ENCODE peak calls at places on chromosomes 12 and 14, in nine cellular contexts. J is lower lobe of right lung; X is adipocyte; M is fibroblast of mammary gland; Y is IMR-90; Z is CD8-positive, alpha-beta memory T cell; F is neuronal stem cell; Q is endothelial cell of umbilical vein; A is MM.1S. D is an unnamed sample.

GRCh38 chr12:132511516-132512196 is 21.7 kb downstream of the FBRSL1 start:
- DNase-seq in J (no peak), X (no peak), M (no peak), Y (no peak), Z (no peak), F (no peak), Q (no peak), A (no peak), D (no peak)

GRCh38 chr14:92726135-92726932 is 22.1 kb downstream of the LGMN start:
- DNase-seq in J (peak), X (peak), M (peak), Y (peak), Z (peak), F (no peak), Q (peak), A (no peak), D (no peak)

GRCh38 chr12:104136577-104136976 is 1.4 kb downstream of the NFYB start:
- DNase-seq in J (no peak), X (peak), M (peak), Y (peak), Z (no peak), F (no peak), Q (peak), A (no peak), D (no peak)

GRCh38 chr14:75069811-75070145 is 337 bp downstream of the ZC2HC1C start:
- DNase-seq in J (no peak), X (no peak), M (no peak), Y (no peak), Z (no peak), F (no peak), Q (no peak), A (peak), D (no peak)

GRCh38 chr12:94707892-94708291 is 57.5 kb upstream of the TMCC3 start:
- DNase-seq in J (no peak), X (no peak), M (peak), Y (peak), Z (no peak), F (no peak), Q (peak), A (no peak), D (no peak)

GRCh38 chr14:100670017-100670974 is 56.4 kb upstream of the DLK1 start:
- DNase-seq in J (no peak), X (no peak), M (no peak), Y (no peak), Z (no peak), F (no peak), Q (no peak), A (no peak), D (no peak)

GRCh38 chr12:45831590-45831989 is 102.1 kb downstream of the ARID2 start:
- DNase-seq in J (no peak), X (no peak), M (no peak), Y (no peak), Z (no peak), F (no peak), Q (no peak), A (no peak), D (no peak)

GRCh38 chr12:76024942-76025600 is 6.5 kb downstream of the PHLDA1 start:
- DNase-seq in J (no peak), X (peak), M (peak), Y (peak), Z (no peak), F (no peak), Q (peak), A (no peak), D (no peak)

GRCh38 chr14:22598099-22598895 is at the start of gene ABHD4:
- DNase-seq in J (peak), X (peak), M (peak), Y (peak), Z (peak), F (peak), Q (peak), A (peak), D (no peak)

GRCh38 chr12:108691995-108692808 is 39.1 kb downstream of the CORO1C start:
- DNase-seq in J (peak), X (peak), M (no peak), Y (peak), Z (no peak), F (no peak), Q (peak), A (peak), D (peak)

GRCh38 chr12:108690191-108690518 is 41.2 kb downstream of the CORO1C start:
- DNase-seq in J (no peak), X (no peak), M (no peak), Y (no peak), Z (no peak), F (no peak), Q (no peak), A (no peak), D (no peak)

GRCh38 chr12:108690799-108691153 is 40.5 kb downstream of the CORO1C start:
- DNase-seq in J (no peak), X (no peak), M (no peak), Y (no peak), Z (no peak), F (no peak), Q (no peak), A (no peak), D (no peak)

GRCh38 chr12:108693186-108693585 is 38.1 kb downstream of the CORO1C start:
- DNase-seq in J (no peak), X (no peak), M (no peak), Y (no peak), Z (no peak), F (no peak), Q (no peak), A (no peak), D (no peak)

GRCh38 chr12:108691154-108691994 is 39.9 kb downstream of the CORO1C start:
- DNase-seq in J (peak), X (peak), M (peak), Y (peak), Z (peak), F (peak), Q (peak), A (peak), D (peak)
- H3K4me3 ChIP-seq in J (peak), X (peak), M (peak), Y (peak), Z (peak), F (no peak), Q (no peak), A (peak), D (peak)

DNA sequence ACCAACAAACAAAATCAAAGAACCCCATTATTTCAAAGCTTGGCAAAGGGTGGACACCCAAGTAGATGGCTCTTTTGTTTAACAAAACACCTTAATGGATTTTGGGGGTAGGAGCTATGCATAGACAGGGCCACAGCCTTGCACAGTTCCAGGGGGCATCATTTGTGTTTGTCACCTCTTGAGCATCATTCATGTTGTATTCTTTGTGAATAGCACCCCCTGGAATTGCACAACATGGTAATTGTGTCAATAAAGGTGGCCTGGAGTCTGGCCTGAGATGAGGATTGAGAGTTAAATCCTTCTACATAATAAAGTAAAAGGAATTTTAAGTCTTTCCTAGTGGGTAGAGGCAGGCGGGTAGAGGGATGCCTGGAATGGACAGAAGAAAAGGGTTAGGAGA is 3.3 kb upstream of the FRS2 start:
- DNase-seq in J (no peak), X (no peak), M (no peak), Y (no peak), Z (no peak), F (no peak), Q (no peak), A (no peak), D (no peak)
- H3K4me3 ChIP-seq in J (no peak), X (no peak), M (no peak), Y (no peak), Z (no peak), F (no peak), Q (no peak), A (no peak), D (no peak)

GRCh38 chr12:110585231-110585799 is 2.2 kb upstream of the PPTC7 start:
- DNase-seq in J (no peak), X (peak), M (peak), Y (peak), Z (no peak), F (no peak), Q (peak), A (no peak), D (peak)
- H3K4me3 ChIP-seq in J (no peak), X (no peak), M (no peak), Y (no peak), Z (peak), F (no peak), Q (no peak), A (no peak), D (peak)

DNA sequence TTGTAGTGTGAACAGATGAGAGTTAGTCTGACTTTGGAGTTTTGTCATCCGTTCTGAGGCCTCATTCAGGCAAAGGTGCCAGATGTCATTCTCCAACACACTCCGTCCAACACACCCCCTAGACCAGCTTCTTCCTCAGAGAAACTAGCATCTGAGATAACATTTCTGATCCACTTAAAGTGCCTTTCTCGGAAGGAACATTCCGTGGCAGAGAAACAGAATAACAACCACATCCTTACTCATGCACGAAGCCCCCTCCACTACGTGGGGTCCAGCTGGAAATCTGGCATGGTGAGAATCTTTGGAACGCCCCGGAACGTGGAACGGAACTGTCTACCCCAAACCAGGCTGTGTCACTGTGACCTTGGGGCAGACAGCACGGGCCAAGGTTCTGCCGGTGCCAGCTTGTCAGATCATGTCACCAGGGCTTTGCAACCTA is 17.0 kb upstream of the BCL7A start:
- DNase-seq in J (peak), X (peak), M (peak), Y (peak), Z (no peak), F (no peak), Q (no peak), A (no peak), D (no peak)
- H3K4me3 ChIP-seq in J (no peak), X (no peak), M (no peak), Y (no peak), Z (no peak), F (no peak), Q (no peak), A (no peak), D (peak)

DNA sequence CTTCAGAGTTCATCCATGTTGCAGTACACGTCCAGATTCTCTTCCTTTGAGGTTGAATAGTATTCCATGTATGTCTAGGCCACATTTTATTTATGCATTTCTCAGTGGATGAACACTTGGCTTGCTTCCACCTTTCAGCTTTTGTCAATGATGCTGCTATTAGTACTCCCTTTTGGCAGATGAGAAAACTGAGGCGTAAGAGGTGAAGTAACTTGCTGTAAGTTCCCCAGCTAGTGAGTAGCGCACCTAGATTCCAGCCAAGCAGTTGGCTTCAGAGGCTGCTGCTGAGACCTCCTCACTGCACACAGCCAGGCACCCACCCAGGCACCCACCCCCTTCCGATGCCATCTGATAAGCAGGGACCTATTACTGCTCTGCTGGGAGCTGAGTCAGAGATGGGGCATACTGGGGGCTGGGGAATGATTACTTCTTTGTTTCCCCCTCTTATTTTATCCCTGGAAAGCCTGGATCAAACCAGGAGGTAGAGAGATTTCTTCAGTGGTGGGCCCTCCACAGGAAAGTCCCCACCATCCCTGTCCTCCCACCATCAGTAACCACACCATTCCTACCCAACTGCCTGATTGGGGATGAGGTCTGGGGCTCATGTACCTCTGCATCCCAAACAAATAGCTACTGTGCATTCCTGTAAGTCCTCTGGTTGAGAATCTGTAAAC is 234.6 kb downstream of the PCNX1 start:
- DNase-seq in J (no peak), X (no peak), M (peak), Y (peak), Z (no peak), F (no peak), Q (no peak), A (no peak), D (no peak)
- H3K4me3 ChIP-seq in J (no peak), X (no peak), M (no peak), Y (no peak), Z (no peak), F (no peak), Q (no peak), A (no peak), D (no peak)

DNA sequence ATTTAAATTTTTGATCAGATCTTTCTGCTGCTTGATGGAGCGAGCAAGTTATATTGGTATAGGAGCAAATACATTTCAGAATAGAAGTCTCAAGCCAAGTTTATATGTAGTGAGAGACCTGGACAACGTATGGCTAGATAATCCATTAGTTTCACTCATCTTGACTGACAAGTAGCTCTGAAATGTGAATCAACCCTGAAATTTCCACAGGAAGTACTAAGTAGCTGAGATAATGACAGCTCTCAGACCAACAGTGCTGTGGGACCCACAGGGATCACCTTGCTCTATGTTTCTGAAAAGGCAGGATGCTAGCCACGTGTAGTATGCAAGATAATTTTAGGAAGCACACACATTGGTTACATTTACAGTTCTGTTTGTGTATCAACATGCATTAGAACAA is 258.6 kb upstream of the FOXN3 start:
- DNase-seq in J (no peak), X (no peak), M (no peak), Y (no peak), Z (no peak), F (no peak), Q (no peak), A (no peak), D (no peak)
- H3K4me3 ChIP-seq in J (no peak), X (no peak), M (no peak), Y (no peak), Z (no peak), F (no peak), Q (no peak), A (no peak), D (no peak)

GRCh38 chr12:64679487-64679983 is 69.2 kb downstream of the RASSF3 start:
- DNase-seq in J (peak), X (peak), M (peak), Y (peak), Z (peak), F (no peak), Q (peak), A (no peak), D (no peak)
- H3K4me3 ChIP-seq in J (no peak), X (peak), M (peak), Y (no peak), Z (peak), F (no peak), Q (peak), A (no peak), D (no peak)

DNA sequence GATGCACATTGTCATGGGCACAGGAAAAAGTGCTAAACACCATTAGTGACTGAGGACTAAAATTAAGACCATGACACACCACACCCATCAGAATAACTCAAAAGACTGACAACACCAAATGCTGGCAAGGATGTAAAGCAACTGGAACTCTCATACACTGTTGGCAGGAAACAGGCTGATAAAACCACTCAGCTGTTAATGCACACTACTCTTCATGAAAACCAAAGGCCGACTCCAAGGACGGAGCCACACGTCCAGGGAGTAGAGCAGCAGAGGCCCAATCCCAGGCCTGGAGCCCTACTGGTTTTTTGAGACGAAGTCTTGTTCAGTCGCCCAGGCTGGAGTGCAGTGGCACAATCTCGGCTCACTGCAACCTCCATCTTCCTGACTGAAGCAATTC is 6.4 kb downstream of the RAD52 start:
- DNase-seq in J (no peak), X (no peak), M (no peak), Y (no peak), Z (no peak), F (no peak), Q (no peak), A (no peak), D (no peak)
- H3K4me3 ChIP-seq in J (no peak), X (no peak), M (no peak), Y (no peak), Z (no peak), F (no peak), Q (no peak), A (no peak), D (no peak)

GRCh38 chr12:113962733-113963132 is 3.4 kb downstream of the RBM19 start:
- DNase-seq in J (no peak), X (no peak), M (no peak), Y (no peak), Z (no peak), F (no peak), Q (no peak), A (no peak), D (no peak)

GRCh38 chr12:113959096-113959495 is 7.0 kb downstream of the RBM19 start:
- DNase-seq in J (no peak), X (no peak), M (no peak), Y (no peak), Z (no peak), F (no peak), Q (no peak), A (no peak), D (no peak)

GRCh38 chr12:113958108-113958507 is 8.0 kb downstream of the RBM19 start:
- DNase-seq in J (no peak), X (no peak), M (no peak), Y (no peak), Z (no peak), F (no peak), Q (no peak), A (no peak), D (no peak)

GRCh38 chr12:113960030-113960429 is 6.1 kb downstream of the RBM19 start:
- DNase-seq in J (no peak), X (no peak), M (no peak), Y (no peak), Z (no peak), F (no peak), Q (no peak), A (no peak), D (no peak)

GRCh38 chr12:113961921-113962710 is 4.0 kb downstream of the RBM19 start:
- DNase-seq in J (no peak), X (peak), M (peak), Y (peak), Z (no peak), F (no peak), Q (no peak), A (no peak), D (no peak)
- H3K4me3 ChIP-seq in J (no peak), X (no peak), M (no peak), Y (no peak), Z (no peak), F (no peak), Q (no peak), A (no peak), D (no peak)

DNA sequence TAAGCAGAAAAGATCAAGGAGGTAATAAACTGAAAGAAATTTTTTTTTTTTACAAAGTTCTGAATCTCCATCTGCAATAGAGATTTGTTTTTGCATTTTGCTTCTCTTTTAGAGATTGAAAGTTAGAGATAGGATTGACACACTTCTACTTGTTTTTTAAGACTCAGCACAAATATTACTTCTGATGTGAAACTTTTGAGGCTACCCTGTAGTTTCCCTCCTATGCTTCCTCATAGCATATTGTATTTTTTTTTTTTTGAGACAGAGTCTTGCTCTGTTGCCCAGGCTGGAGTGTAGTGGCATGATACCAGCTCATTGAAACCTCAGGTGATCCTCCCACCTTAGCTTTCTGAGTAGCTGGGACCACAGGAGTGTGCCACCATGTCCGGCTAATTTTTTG is 32.1 kb upstream of the SGPP1 start:
- DNase-seq in J (no peak), X (no peak), M (no peak), Y (no peak), Z (no peak), F (no peak), Q (no peak), A (peak), D (no peak)
- H3K4me3 ChIP-seq in J (no peak), X (no peak), M (no peak), Y (no peak), Z (peak), F (no peak), Q (no peak), A (peak), D (no peak)